ENCODE peak calls at places on chromosomes 5 and 9, in six cellular contexts. J, N, C, I, T and E are unnamed samples.
A peak's percentile ranks its signal among the peaks of the same experiment; 100 is the strongest.

GRCh38 chr5:62051747-62052146 is 254.3 kb upstream of the KIF2A start:
- DNase-seq in J (no peak), N (no peak), C (no peak), I (no peak), T (no peak), E (no peak)

GRCh38 chr9:96209407-96210031 is 92.5 kb downstream of the HSD17B3 start:
- DNase-seq in J (no peak), N (no peak), C (peak; percentile 78), I (peak; percentile 71), T (no peak), E (no peak)

GRCh38 chr9:126125577-126125976 is 201.1 kb upstream of the MVB12B start:
- DNase-seq in J (peak; percentile 49), N (no peak), C (no peak), I (no peak), T (no peak), E (no peak)

GRCh38 chr5:142327111-142327842 is 2.5 kb upstream of the SPRY4 start:
- DNase-seq in J (no peak), N (no peak), C (no peak), I (no peak), T (no peak), E (no peak)

GRCh38 chr5:67425514-67425913 is 228.9 kb upstream of the CD180 start:
- DNase-seq in J (no peak), N (no peak), C (no peak), I (no peak), T (no peak), E (no peak)

GRCh38 chr9:117546894-117547293 is 132.0 kb upstream of the ASTN2 start:
- DNase-seq in J (no peak), N (no peak), C (no peak), I (peak; percentile 4), T (peak; percentile 25), E (peak; percentile 3)

GRCh38 chr5:74626386-74627222 is 13.9 kb downstream of the ENC1 start:
- DNase-seq in J (no peak), N (no peak), C (no peak), I (no peak), T (no peak), E (no peak)

GRCh38 chr9:69975681-69976080 is 68.0 kb upstream of the MAMDC2 start:
- DNase-seq in J (no peak), N (no peak), C (no peak), I (no peak), T (no peak), E (no peak)

GRCh38 chr5:168766038-168766700 is 187.0 kb upstream of the PANK3 start:
- DNase-seq in J (no peak), N (no peak), C (no peak), I (no peak), T (no peak), E (no peak)
- TF ChIP-seq POLR2A in J (no peak), N (no peak), C (no peak), I (no peak), T (no peak), E (no peak)

GRCh38 chr5:180494510-180495181 is 467 bp downstream of the CNOT6 start:
- DNase-seq in J (peak; percentile 47), N (peak; percentile 66), C (peak; percentile 26), I (peak; percentile 23), T (peak; percentile 44), E (peak; percentile 51)
- TF ChIP-seq POLR2A in J (no peak), N (no peak), C (no peak), I (peak; percentile 30), T (no peak), E (no peak)

GRCh38 chr9:74953235-74953741 is 576 bp upstream of the C9orf40 start:
- DNase-seq in J (peak; percentile 24), N (no peak), C (no peak), I (no peak), T (no peak), E (peak; percentile 19)

GRCh38 chr9:74960548-74960947 is 7.8 kb upstream of the C9orf40 start:
- DNase-seq in J (no peak), N (no peak), C (no peak), I (peak; percentile 74), T (no peak), E (no peak)

GRCh38 chr9:74961496-74961895 is 8.8 kb upstream of the C9orf40 start:
- DNase-seq in J (no peak), N (no peak), C (no peak), I (no peak), T (no peak), E (no peak)

GRCh38 chr9:74963043-74963442 is 10.3 kb upstream of the C9orf40 start:
- DNase-seq in J (no peak), N (no peak), C (no peak), I (no peak), T (no peak), E (no peak)

DNA sequence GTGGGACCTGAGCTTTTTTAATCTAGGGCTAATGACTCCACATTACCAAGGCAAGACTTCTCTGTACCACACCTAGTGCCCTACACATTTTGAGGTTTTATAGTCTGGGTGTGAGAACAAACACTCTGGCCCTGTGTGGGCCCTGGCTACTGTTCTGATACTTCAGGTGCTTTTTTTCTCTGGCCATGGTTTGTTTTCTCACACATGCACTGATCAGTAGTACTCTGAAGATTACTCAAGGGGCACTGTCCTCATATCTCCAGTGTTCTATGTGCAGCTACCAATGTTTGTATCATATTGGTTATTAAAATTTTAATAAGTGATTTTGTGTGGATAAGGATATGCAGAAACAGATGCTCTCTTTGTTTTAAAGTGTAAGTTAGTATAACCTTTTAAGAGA is 5.9 kb upstream of the C9orf40 start:
- DNase-seq in J (no peak), N (no peak), C (no peak), I (no peak), T (no peak), E (no peak)
- TF ChIP-seq POLR2A in J (no peak), N (no peak), C (no peak), I (no peak), T (no peak), E (no peak)

DNA sequence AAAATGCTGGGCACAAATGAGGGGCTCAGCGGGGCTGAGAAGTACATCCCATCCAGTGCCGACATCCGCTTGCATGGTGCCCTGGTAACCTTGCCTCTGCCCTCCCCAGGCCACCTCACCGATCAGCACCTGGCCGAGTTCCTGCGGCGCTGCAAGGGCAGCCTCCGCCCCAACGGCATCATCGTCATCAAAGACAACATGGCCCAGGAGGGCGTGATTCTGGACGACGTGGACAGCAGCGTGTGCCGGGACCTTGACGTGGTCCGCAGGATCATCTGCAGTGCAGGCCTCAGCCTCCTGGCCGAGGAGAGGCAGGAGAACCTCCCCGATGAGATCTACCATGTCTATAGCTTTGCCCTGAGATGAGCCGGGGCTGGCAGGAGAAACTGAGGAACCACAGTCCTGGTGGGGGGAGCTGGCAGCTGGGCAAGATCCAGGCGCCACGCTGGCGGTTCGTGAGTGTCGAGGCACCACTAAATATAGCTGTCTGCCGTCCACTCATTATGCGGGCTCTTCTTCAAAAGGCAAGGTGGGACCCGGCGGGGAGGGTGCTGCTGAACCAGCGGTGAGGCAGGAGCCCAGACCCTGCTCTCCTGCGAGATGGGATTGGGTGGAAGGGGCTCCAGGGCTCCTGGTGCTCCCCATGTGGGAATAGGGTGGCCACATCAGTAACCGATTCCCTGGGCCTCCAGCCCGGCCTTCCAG is 6.7 kb downstream of the ASB6 start:
- DNase-seq in J (no peak), N (no peak), C (no peak), I (no peak), T (no peak), E (no peak)
- TF ChIP-seq POLR2A in J (no peak), N (no peak), C (no peak), I (no peak), T (no peak), E (no peak)

GRCh38 chr5:174724484-174725260 is at the start of gene MSX2:
- DNase-seq in J (peak; percentile 31), N (peak; percentile 68), C (peak; percentile 38), I (peak; percentile 88), T (peak; percentile 88), E (peak; percentile 85)
- TF ChIP-seq POLR2A in J (no peak), N (no peak), C (no peak), I (peak; percentile 80), T (peak; percentile 76), E (no peak)

GRCh38 chr9:137303031-137303892 is 1.2 kb upstream of the NRARP start:
- DNase-seq in J (peak; percentile 38), N (peak; percentile 33), C (no peak), I (no peak), T (peak; percentile 23), E (no peak)

GRCh38 chr9:137303893-137304382 is 1.9 kb upstream of the NRARP start:
- DNase-seq in J (peak; percentile 26), N (no peak), C (no peak), I (no peak), T (peak; percentile 19), E (no peak)

GRCh38 chr9:137300607-137301085 is 1.4 kb downstream of the NRARP start:
- DNase-seq in J (peak; percentile 30), N (no peak), C (no peak), I (peak; percentile 73), T (peak; percentile 24), E (peak; percentile 65)

GRCh38 chr9:137301086-137301947 is 754 bp downstream of the NRARP start:
- DNase-seq in J (peak; percentile 38), N (peak; percentile 62), C (no peak), I (peak; percentile 85), T (peak; percentile 42), E (peak; percentile 52)

GRCh38 chr9:137302176-137303030 is at the start of gene NRARP:
- DNase-seq in J (peak; percentile 90), N (peak; percentile 92), C (peak; percentile 74), I (peak; percentile 89), T (peak; percentile 92), E (peak; percentile 90)
- TF ChIP-seq POLR2A in J (no peak), N (peak; percentile 46), C (no peak), I (peak; percentile 97), T (peak; percentile 91), E (peak; percentile 44)

GRCh38 chr5:79990598-79991507 is at the start of gene MTX3:
- DNase-seq in J (peak; percentile 89), N (peak; percentile 73), C (peak; percentile 83), I (peak; percentile 86), T (peak; percentile 83), E (peak; percentile 87)
- TF ChIP-seq POLR2A in J (peak; percentile 33), N (peak; percentile 56), C (no peak), I (peak; percentile 68), T (no peak), E (peak; percentile 61)

GRCh38 chr9:120855827-120856636 is 13.3 kb upstream of the PSMD5 start:
- DNase-seq in J (no peak), N (no peak), C (no peak), I (no peak), T (no peak), E (no peak)
- TF ChIP-seq POLR2A in J (no peak), N (no peak), C (no peak), I (no peak), T (no peak), E (no peak)

DNA sequence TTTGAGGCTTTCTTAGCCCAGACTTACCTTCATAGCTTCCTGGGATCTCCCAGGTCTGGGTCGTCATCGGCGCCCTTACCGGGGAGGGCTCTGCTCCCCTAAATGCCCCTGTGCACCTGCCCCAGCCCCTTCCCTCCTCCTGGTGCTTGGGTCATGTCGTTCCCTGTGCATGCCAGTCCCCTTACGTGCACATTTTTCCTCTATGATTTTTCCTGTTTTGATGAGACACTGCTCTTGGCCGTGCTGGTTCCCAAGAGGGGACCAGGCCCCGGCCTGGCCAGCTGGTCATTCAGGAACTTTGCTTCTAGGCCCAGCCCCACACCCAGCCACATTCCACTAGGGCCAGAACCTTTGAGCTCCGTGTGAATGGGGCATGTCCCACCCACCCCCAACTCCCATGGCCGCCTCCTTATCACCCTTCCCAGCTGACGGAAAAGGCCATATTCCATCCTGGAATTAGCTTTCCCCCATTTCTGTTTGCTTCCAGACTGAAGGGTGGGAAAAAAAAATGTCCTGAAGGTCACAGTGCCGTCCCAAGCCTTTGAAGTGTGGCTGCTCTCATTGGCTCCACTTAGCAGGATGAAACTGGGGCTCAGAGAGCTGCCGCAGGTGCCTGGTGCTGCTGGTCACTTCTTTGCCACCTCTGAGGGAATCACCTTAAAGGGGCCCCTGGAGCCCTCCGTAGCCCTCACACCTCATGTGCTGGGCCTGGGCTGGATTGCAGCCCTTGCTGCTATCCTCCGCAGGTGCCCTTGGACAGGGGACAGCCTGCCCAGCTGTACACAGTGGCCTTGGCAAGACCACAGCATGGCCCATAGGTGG is 25.1 kb downstream of the ERGIC1 start:
- DNase-seq in J (no peak), N (peak; percentile 71), C (peak; percentile 69), I (peak; percentile 86), T (peak; percentile 80), E (peak; percentile 48)
- TF ChIP-seq POLR2A in J (no peak), N (peak; percentile 69), C (no peak), I (no peak), T (no peak), E (no peak)